ENCODE peak calls at places on chromosomes 7 and 10, in ten cellular contexts. D is KBM-7, H is adrenal gland, C is SW480, O is AML-193, F is dermis blood vessel endothelial cell, B is HEK293T, W is NCI-H2081 treated with DMSO at 0.1 percent for 48 hours, A is AG04450, L is H7. Y is an unnamed sample.

GRCh38 chr10:6089334-6090219 is 743 bp downstream of the RBM17 start:
- DNase-seq in W (no peak), O (peak), C (peak), D (peak), B (no peak), A (no peak), L (peak), F (peak), H (peak), Y (peak)

GRCh38 chr7:101563198-101563901 is 65.7 kb downstream of the MYL10 start:
- DNase-seq in A (no peak), O (no peak), B (no peak), F (no peak), D (no peak), H (no peak), L (no peak), W (no peak), C (no peak), Y (no peak)

GRCh38 chr7:93117327-93117726 is 452 bp downstream of the SAMD9 start:
- DNase-seq in B (no peak), W (no peak), D (peak), O (no peak), F (peak), L (no peak), A (no peak), C (no peak), H (no peak), Y (no peak)

GRCh38 chr10:132486539-132487121 is 51.0 kb upstream of the INPP5A start:
- DNase-seq in W (no peak), C (no peak), F (no peak), A (no peak), B (no peak), L (peak), O (no peak), H (no peak), D (no peak), Y (peak)

GRCh38 chr10:78139336-78139735 is 105.7 kb downstream of the RPS24 start:
- DNase-seq in H (no peak), L (peak), F (no peak), B (no peak), A (no peak), D (no peak), W (no peak), O (no peak), C (no peak), Y (peak)

GRCh38 chr10:66747451-66747850 is 178.4 kb upstream of the LRRTM3 start:
- DNase-seq in L (no peak), H (no peak), C (peak), W (no peak), D (no peak), B (no peak), A (peak), F (no peak), O (no peak), Y (no peak)

GRCh38 chr10:23341004-23341403 is 3.6 kb downstream of the C10orf67 start:
- DNase-seq in W (no peak), F (no peak), B (no peak), O (no peak), A (no peak), D (no peak), L (no peak), C (peak), H (no peak), Y (no peak)

GRCh38 chr7:157432541-157432956 is 95.7 kb downstream of the DNAJB6 start:
- DNase-seq in D (peak), C (peak), L (peak), O (no peak), F (peak), A (peak), B (peak), H (peak), W (no peak), Y (peak)

GRCh38 chr7:909358-910329 is 33.3 kb downstream of the GET4 start:
- DNase-seq in H (peak), F (no peak), L (peak), A (no peak), B (peak), W (no peak), C (no peak), D (peak), O (peak), Y (no peak)

Y was measured in WTC11.